ENCODE peak calls at places on chromosome X, in four cellular contexts. C is activated CD4-positive, alpha-beta T cell treated with anti-CD3 and anti-CD28 coated beads, Interleukin-2, amount 50 U/mL, for 4 hours; F is AG10803; G is NCI-H510A treated with DMSO at 0.1 percent for 48 hours. K is an unnamed sample.

GRCh38 chrX:21757960-21758359 is at the start of gene SMPX:
- DNase-seq in G (no peak), F (no peak), C (no peak), K (no peak)

GRCh38 chrX:48574270-48575266 is at the start of gene RBM3:
- DNase-seq in F (peak; percentile 94), C (peak; percentile 88), G (peak; percentile 76), K (peak; percentile 86)

GRCh38 chrX:54171527-54171926 is 11.5 kb downstream of the FAM120C start:
- DNase-seq in F (peak; percentile 84), G (no peak), C (no peak), K (peak; percentile 46)

GRCh38 chrX:2451456-2452316 is 49.1 kb downstream of the DHRSX start:
- DNase-seq in F (peak; percentile 67), G (no peak), C (no peak), K (peak; percentile 14)

GRCh38 chrX:76148753-76149152 is 24.1 kb upstream of the PBDC1 start:
- DNase-seq in G (peak; percentile 4), F (peak; percentile 25), C (peak; percentile 13), K (no peak)

GRCh38 chrX:134512566-134512965 is 52.6 kb downstream of the HPRT1 start:
- DNase-seq in G (no peak), F (peak; percentile 66), C (no peak), K (peak; percentile 74)

GRCh38 chrX:2955281-2955680 is 26.1 kb upstream of the ARSD start:
- DNase-seq in F (no peak), G (no peak), C (no peak), K (no peak)

GRCh38 chrX:18206657-18207056 is 14.0 kb downstream of the BEND2 start:
- DNase-seq in G (no peak), C (no peak), F (no peak), K (no peak)

GRCh38 chrX:97705936-97706335 is 822.2 kb downstream of the RPA4 start:
- DNase-seq in F (peak; percentile 41), C (no peak), G (no peak), K (peak; percentile 6)

GRCh38 chrX:72421797-72422196 is 116.1 kb upstream of the CITED1 start:
- DNase-seq in G (no peak), C (no peak), F (no peak), K (no peak)

GRCh38 chrX:20729421-20729820 is 462.7 kb upstream of the RPS6KA3 start:
- DNase-seq in F (peak; percentile 81), G (no peak), C (no peak), K (peak; percentile 42)

GRCh38 chrX:17944833-17945497 is 83.9 kb upstream of the RAI2 start:
- DNase-seq in F (peak; percentile 1), C (no peak), G (no peak), K (peak; percentile 10)

GRCh38 chrX:117895418-117895817 is 221.2 kb downstream of the KLHL13 start:
- DNase-seq in G (no peak), F (no peak), C (no peak), K (no peak)

GRCh38 chrX:118226060-118226428 is 109.4 kb upstream of the KLHL13 start:
- DNase-seq in C (no peak), F (no peak), G (peak; percentile 44), K (peak; percentile 7)

GRCh38 chrX:69133561-69134542 is 31.4 kb downstream of the PJA1 start:
- DNase-seq in G (no peak), C (no peak), F (peak; percentile 78), K (peak; percentile 67)

GRCh38 chrX:18146009-18146408 is 74.7 kb downstream of the BEND2 start:
- DNase-seq in F (no peak), G (no peak), C (no peak), K (no peak)

GRCh38 chrX:96770315-96770714 is 85.7 kb downstream of the DIAPH2 start:
- DNase-seq in G (peak; percentile 4), C (no peak), F (peak; percentile 20), K (peak; percentile 16)

GRCh38 chrX:23656684-23657083 is 10.6 kb upstream of the PRDX4 start:
- DNase-seq in G (no peak), C (no peak), F (peak; percentile 48), K (peak; percentile 41)

GRCh38 chrX:152901816-152902501 is 4.1 kb downstream of the ZNF185 start:
- DNase-seq in G (no peak), C (no peak), F (no peak), K (no peak)

K was measured in AG08395.